ENCODE peak calls at places on chromosomes 5 and 9, in six cellular contexts. D is endodermal cell, B is GM23338, V is pancreas, U is left ventricle myocardium inferior, S is heart left ventricle. G is an unnamed sample.

GRCh38 chr9:127175319-127175715 is 52.9 kb upstream of the ANGPTL2 start:
- DNase-seq in D (peak), B (no peak), V (no peak), U (no peak), S (no peak), G (no peak)

GRCh38 chr9:8831568-8831967 is 1032.0 kb upstream of the DMAC1 start:
- DNase-seq in D (no peak), B (no peak), V (no peak), U (no peak), S (no peak), G (no peak)

GRCh38 chr5:58475404-58475803 is 15.5 kb upstream of the PLK2 start:
- DNase-seq in D (no peak), B (no peak), V (no peak), U (no peak), S (no peak), G (no peak)

GRCh38 chr5:180284161-180284560 is 7.7 kb downstream of the MAPK9 start:
- DNase-seq in D (no peak), B (peak), V (no peak), U (no peak), S (no peak), G (no peak)

GRCh38 chr9:91949946-91950664 is at the start of gene ROR2:
- DNase-seq in D (peak), B (peak), V (peak), U (peak), S (no peak), G (peak)

GRCh38 chr5:103849934-103850333 is 287.3 kb upstream of the NUDT12 start:
- DNase-seq in D (no peak), B (no peak), V (no peak), U (no peak), S (no peak), G (peak)

GRCh38 chr5:113495402-113495801 is 7.1 kb upstream of the MCC start:
- DNase-seq in D (no peak), B (no peak), V (no peak), U (no peak), S (no peak), G (no peak)

GRCh38 chr5:141747646-141748229 is 65.7 kb upstream of the ARAP3 start:
- DNase-seq in D (no peak), B (no peak), V (no peak), U (no peak), S (no peak), G (peak)

GRCh38 chr9:85577353-85577952 is 164.3 kb downstream of the AGTPBP1 start:
- DNase-seq in D (no peak), B (no peak), V (no peak), U (no peak), S (no peak), G (no peak)
- TF ChIP-seq CTCF in D (no peak), B (no peak), V (no peak), U (no peak), S (no peak), G (no peak)

DNA sequence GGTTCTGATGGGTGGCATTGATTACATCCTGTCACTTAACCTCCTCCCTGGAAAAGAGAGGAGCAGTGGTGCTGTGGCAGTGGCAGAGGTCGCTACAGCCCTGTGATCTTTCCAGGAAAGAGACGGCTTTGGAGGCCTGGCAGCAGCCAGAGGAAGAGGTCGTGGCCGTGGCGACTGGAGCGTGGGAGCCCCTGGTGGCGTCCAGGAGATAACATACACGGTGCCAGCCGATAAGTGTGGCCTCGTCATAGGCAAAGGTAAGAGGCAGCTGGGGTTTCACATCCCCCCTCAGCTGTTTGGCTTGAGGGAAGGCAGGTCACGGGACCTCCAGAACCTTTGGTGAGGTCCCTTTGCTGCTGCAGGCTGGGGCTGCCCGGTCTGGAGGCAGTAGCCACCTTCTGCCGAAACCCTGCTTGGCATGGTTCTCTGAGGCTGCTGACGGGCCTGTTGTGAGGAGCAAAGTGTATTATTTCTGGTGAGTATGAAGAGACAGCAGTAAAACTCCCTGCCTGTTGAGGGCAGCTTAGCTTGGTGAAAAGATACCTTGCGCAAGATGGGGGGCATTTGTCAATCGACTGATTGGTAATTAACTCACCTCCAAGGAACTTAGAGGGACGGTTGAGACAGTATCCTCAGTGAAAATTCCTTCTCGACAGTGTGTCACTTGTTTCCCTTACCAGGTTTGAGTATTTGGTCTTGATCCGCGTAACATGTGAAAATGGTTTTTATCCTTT is 38.0 kb upstream of the PRDM12 start:
- DNase-seq in D (peak), B (peak), V (no peak), U (peak), S (peak), G (no peak)
- TF ChIP-seq CTCF in D (peak), B (peak), V (no peak), U (peak), S (peak), G (no peak)

GRCh38 chr5:157917909-157918809 is 59.2 kb upstream of the CLINT1 start:
- DNase-seq in D (peak), B (peak), V (peak), U (peak), S (peak), G (peak)
- TF ChIP-seq CTCF in D (peak), B (peak), V (no peak), U (peak), S (peak), G (peak)

GRCh38 chr5:7392401-7393024 is 3.4 kb upstream of the ADCY2 start:
- DNase-seq in D (peak), B (peak), V (no peak), U (no peak), S (no peak), G (no peak)
- TF ChIP-seq CTCF in D (peak), B (peak), V (no peak), U (peak), S (peak), G (peak)

DNA sequence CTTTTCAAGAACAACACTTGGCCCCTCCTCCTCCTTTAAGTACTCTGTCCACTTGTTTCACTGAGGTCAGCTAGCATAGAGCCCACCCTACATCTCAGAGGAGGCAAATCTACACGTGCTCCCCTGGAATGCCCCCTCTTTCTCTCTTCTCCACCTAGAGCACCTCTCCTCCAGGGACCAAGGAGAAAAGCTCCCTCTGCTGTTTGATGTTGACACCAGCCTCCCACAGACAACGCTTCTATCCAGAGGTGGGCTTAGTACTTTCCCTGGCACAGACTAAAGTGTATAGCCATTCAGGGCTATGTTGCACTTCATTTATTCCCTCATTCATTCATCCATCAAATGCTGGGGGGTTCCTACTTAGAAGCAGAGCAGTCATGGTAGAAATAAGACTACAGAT is 68.2 kb upstream of the TAF1L start:
- DNase-seq in D (peak), B (peak), V (no peak), U (no peak), S (no peak), G (no peak)
- TF ChIP-seq CTCF in D (peak), B (peak), V (no peak), U (no peak), S (no peak), G (peak)

GRCh38 chr5:10333154-10334006 is 20.1 kb upstream of the MARCHF6 start:
- DNase-seq in D (peak), B (peak), V (peak), U (peak), S (peak), G (peak)
- TF ChIP-seq CTCF in D (peak), B (peak), V (no peak), U (peak), S (peak), G (peak)

G was measured in GM13977.